ENCODE peak calls at places on chromosomes 1 and 21, in nine cellular contexts. One of them, this sample, is unnamed.

GRCh38 chr1:29253180-29253579 is 16.9 kb downstream of the PTPRU start:
- DNase-seq in H1: no peak
- DNase-seq in SK-N-SH: no peak
- DNase-seq in sigmoid colon: no peak
- DNase-seq in endothelial cell of umbilical vein: no peak
- DNase-seq in upper lobe of left lung: no peak
- DNase-seq in prostate gland: no peak
- DNase-seq in GM23338: no peak
- DNase-seq in transverse colon: no peak
- DNase-seq in this sample: no peak

GRCh38 chr1:114208659-114209215 is 55.1 kb upstream of the SYT6 start:
- DNase-seq in transverse colon: no peak
- DNase-seq in H1: no peak
- DNase-seq in endothelial cell of umbilical vein: no peak
- DNase-seq in sigmoid colon: no peak
- DNase-seq in GM23338: no peak
- DNase-seq in upper lobe of left lung: no peak
- DNase-seq in prostate gland: no peak
- DNase-seq in SK-N-SH: peak; percentile 30
- DNase-seq in this sample: no peak

GRCh38 chr1:183235503-183235902 is 49.4 kb downstream of the LAMC2 start:
- DNase-seq in upper lobe of left lung: no peak
- DNase-seq in transverse colon: no peak
- DNase-seq in H1: no peak
- DNase-seq in SK-N-SH: no peak
- DNase-seq in GM23338: no peak
- DNase-seq in sigmoid colon: no peak
- DNase-seq in endothelial cell of umbilical vein: no peak
- DNase-seq in prostate gland: no peak
- DNase-seq in this sample: no peak

GRCh38 chr1:38029725-38030511 is 16.7 kb downstream of the POU3F1 start:
- DNase-seq in prostate gland: no peak
- DNase-seq in upper lobe of left lung: no peak
- DNase-seq in H1: no peak
- DNase-seq in SK-N-SH: peak; percentile 62
- DNase-seq in endothelial cell of umbilical vein: peak; percentile 79
- DNase-seq in transverse colon: peak; percentile 21
- DNase-seq in GM23338: peak; percentile 53
- DNase-seq in sigmoid colon: peak; percentile 68
- DNase-seq in this sample: no peak

GRCh38 chr1:111481387-111482221 is 7.8 kb downstream of the C1orf162 start:
- DNase-seq in sigmoid colon: peak; percentile 91
- DNase-seq in transverse colon: peak; percentile 79
- DNase-seq in SK-N-SH: peak; percentile 62
- DNase-seq in upper lobe of left lung: peak; percentile 77
- DNase-seq in endothelial cell of umbilical vein: peak; percentile 62
- DNase-seq in prostate gland: peak; percentile 62
- DNase-seq in GM23338: peak; percentile 84
- DNase-seq in H1: peak; percentile 43
- DNase-seq in this sample: peak; percentile 77

GRCh38 chr1:171884475-171884874 is 43.2 kb downstream of the DNM3 start:
- DNase-seq in GM23338: no peak
- DNase-seq in prostate gland: no peak
- DNase-seq in SK-N-SH: no peak
- DNase-seq in endothelial cell of umbilical vein: no peak
- DNase-seq in H1: no peak
- DNase-seq in sigmoid colon: no peak
- DNase-seq in transverse colon: no peak
- DNase-seq in upper lobe of left lung: no peak
- DNase-seq in this sample: no peak

GRCh38 chr1:62395291-62395690 is 41.6 kb upstream of the USP1 start:
- DNase-seq in prostate gland: no peak
- DNase-seq in H1: no peak
- DNase-seq in endothelial cell of umbilical vein: no peak
- DNase-seq in GM23338: no peak
- DNase-seq in transverse colon: no peak
- DNase-seq in SK-N-SH: no peak
- DNase-seq in sigmoid colon: no peak
- DNase-seq in upper lobe of left lung: no peak
- DNase-seq in this sample: no peak

GRCh38 chr21:43209575-43210453 is 41.0 kb downstream of the CRYAA start:
- DNase-seq in transverse colon: no peak
- DNase-seq in H1: no peak
- DNase-seq in sigmoid colon: peak; percentile 48
- DNase-seq in prostate gland: peak; percentile 3
- DNase-seq in GM23338: no peak
- DNase-seq in upper lobe of left lung: peak; percentile 70
- DNase-seq in endothelial cell of umbilical vein: no peak
- DNase-seq in SK-N-SH: peak; percentile 23
- DNase-seq in this sample: no peak

GRCh38 chr1:103058393-103058792 is 49.9 kb downstream of the COL11A1 start:
- DNase-seq in transverse colon: no peak
- DNase-seq in upper lobe of left lung: no peak
- DNase-seq in GM23338: no peak
- DNase-seq in prostate gland: no peak
- DNase-seq in endothelial cell of umbilical vein: no peak
- DNase-seq in SK-N-SH: no peak
- DNase-seq in H1: no peak
- DNase-seq in sigmoid colon: no peak
- DNase-seq in this sample: no peak
- H3K4me1 ChIP-seq in transverse colon: no peaks in the 10 kb centered on the region
- H3K4me1 ChIP-seq in upper lobe of left lung: no peaks in the 10 kb centered on the region
- H3K4me1 ChIP-seq in GM23338: no peaks in the 10 kb centered on the region
- H3K4me1 ChIP-seq in prostate gland: no peaks in the 10 kb centered on the region
- H3K4me1 ChIP-seq in endothelial cell of umbilical vein: no peaks in the 10 kb centered on the region
- H3K4me1 ChIP-seq in SK-N-SH: no peaks in the 10 kb centered on the region
- H3K4me1 ChIP-seq in H1: no peaks in the 10 kb centered on the region
- H3K4me1 ChIP-seq in sigmoid colon: no peaks in the 10 kb centered on the region
- H3K4me1 ChIP-seq in this sample: no peaks in the 10 kb centered on the region

GRCh38 chr1:87800006-87800405 is 471.3 kb downstream of the LMO4 start:
- DNase-seq in prostate gland: no peak
- DNase-seq in sigmoid colon: no peak
- DNase-seq in GM23338: no peak
- DNase-seq in transverse colon: no peak
- DNase-seq in H1: no peak
- DNase-seq in SK-N-SH: no peak
- DNase-seq in endothelial cell of umbilical vein: no peak
- DNase-seq in upper lobe of left lung: no peak
- DNase-seq in this sample: no peak

GRCh38 chr1:87799451-87799850 is 470.8 kb downstream of the LMO4 start:
- DNase-seq in prostate gland: no peak
- DNase-seq in H1: no peak
- DNase-seq in upper lobe of left lung: no peak
- DNase-seq in sigmoid colon: no peak
- DNase-seq in endothelial cell of umbilical vein: no peak
- DNase-seq in SK-N-SH: no peak
- DNase-seq in transverse colon: no peak
- DNase-seq in GM23338: no peak
- DNase-seq in this sample: no peak

GRCh38 chr1:87795615-87796337 is 467.1 kb downstream of the LMO4 start:
- DNase-seq in SK-N-SH: no peak
- DNase-seq in upper lobe of left lung: no peak
- DNase-seq in H1: no peak
- DNase-seq in transverse colon: no peak
- DNase-seq in sigmoid colon: no peak
- DNase-seq in prostate gland: no peak
- DNase-seq in endothelial cell of umbilical vein: no peak
- DNase-seq in GM23338: no peak
- DNase-seq in this sample: no peak

GRCh38 chr1:87794788-87795614 is 466.3 kb downstream of the LMO4 start:
- DNase-seq in transverse colon: no peak
- DNase-seq in upper lobe of left lung: no peak
- DNase-seq in endothelial cell of umbilical vein: peak; percentile 62
- DNase-seq in H1: no peak
- DNase-seq in GM23338: no peak
- DNase-seq in SK-N-SH: no peak
- DNase-seq in prostate gland: no peak
- DNase-seq in sigmoid colon: no peak
- DNase-seq in this sample: no peak

DNA sequence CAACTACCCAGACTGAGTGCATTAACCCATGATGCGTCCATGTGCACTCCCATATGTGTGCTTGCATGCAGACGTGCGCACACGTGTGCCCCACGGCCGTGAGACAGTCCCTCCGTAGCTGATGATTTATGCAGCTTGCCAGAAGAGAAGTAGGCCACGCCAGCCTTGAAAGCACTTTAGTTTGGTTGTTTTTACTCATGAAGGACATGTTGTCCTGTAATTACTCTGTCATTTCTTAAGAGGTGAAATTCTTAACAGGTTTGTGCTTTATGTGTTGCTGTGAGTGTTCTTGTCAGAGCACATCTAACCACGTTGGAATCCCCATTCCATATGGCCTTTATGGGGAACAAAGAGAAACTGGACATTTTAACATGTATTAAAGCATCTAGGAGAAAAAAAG is 467.8 kb downstream of the LMO4 start:
- DNase-seq in transverse colon: no peak
- DNase-seq in endothelial cell of umbilical vein: no peak
- DNase-seq in prostate gland: no peak
- DNase-seq in H1: no peak
- DNase-seq in GM23338: no peak
- DNase-seq in upper lobe of left lung: peak; percentile 18
- DNase-seq in SK-N-SH: no peak
- DNase-seq in sigmoid colon: no peak
- DNase-seq in this sample: no peak
- TF ChIP-seq POLR2AphosphoS5 in transverse colon: no peak
- TF ChIP-seq POLR2AphosphoS5 in endothelial cell of umbilical vein: no peak
- TF ChIP-seq POLR2AphosphoS5 in prostate gland: no peak
- TF ChIP-seq POLR2AphosphoS5 in H1: no peak
- TF ChIP-seq POLR2AphosphoS5 in GM23338: no peak
- TF ChIP-seq POLR2AphosphoS5 in upper lobe of left lung: no peak
- TF ChIP-seq POLR2AphosphoS5 in SK-N-SH: no peak
- TF ChIP-seq POLR2AphosphoS5 in sigmoid colon: no peak
- TF ChIP-seq POLR2AphosphoS5 in this sample: no peak

DNA sequence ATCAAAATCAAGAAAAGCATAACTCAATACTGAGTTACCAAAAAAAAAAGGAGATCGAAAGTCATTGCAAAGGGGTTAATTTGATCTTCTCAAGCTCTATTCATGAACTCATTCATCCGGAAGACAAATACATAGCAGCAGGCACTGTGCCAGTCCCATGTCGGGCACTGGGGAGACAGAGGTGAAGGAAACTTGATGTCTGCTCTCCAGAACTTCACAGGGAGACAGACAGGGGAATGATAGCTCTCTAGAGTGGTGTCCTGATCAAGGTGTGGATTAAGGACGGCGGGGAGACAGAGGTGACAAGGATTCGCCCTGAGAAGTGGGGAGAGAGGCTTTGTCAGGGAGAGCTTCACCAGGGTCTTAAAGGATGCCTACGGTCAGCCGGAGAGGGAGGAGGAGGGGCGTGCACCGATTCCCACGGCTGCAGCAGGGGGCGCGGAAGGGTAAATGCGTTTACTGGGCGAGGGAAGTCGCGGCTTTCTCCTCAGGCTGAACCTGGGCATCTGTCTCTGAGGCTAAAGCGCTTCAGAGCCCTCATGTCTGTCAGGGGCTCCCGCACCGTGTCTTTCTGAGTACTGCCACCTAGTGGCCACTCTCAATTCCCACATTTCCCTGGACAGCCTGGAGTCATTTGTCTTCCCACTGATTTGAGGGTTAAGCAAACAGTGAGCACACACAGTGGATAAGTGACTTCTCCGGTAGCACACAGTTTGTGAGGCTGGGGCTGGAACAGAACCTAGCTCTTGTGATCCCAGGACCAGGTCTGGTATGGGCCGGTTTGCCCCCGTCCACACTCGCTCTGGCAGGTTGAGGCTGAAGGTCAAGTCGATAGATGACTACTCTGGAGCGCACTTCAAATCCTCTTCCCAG is 152.8 kb downstream of the TENT5C start:
- DNase-seq in prostate gland: peak; percentile 74
- DNase-seq in transverse colon: peak; percentile 78
- DNase-seq in H1: peak; percentile 85
- DNase-seq in sigmoid colon: peak; percentile 85
- DNase-seq in SK-N-SH: peak; percentile 78
- DNase-seq in endothelial cell of umbilical vein: peak; percentile 86
- DNase-seq in GM23338: peak; percentile 96
- DNase-seq in upper lobe of left lung: peak; percentile 75
- DNase-seq in this sample: peak; percentile 82
- H3K27ac ChIP-seq in prostate gland: no peak overlapping the region
- H3K27ac ChIP-seq in transverse colon: peak overlapping the region; percentile 13
- H3K27ac ChIP-seq in H1: no peak overlapping the region
- H3K27ac ChIP-seq in sigmoid colon: no peak overlapping the region
- H3K27ac ChIP-seq in SK-N-SH: no peak overlapping the region
- H3K27ac ChIP-seq in endothelial cell of umbilical vein: no peak overlapping the region
- H3K27ac ChIP-seq in GM23338: no peak overlapping the region
- H3K27ac ChIP-seq in upper lobe of left lung: no peak overlapping the region
- H3K27ac ChIP-seq in this sample: no peak overlapping the region

GRCh38 chr1:153630384-153630783 is 2.1 kb downstream of the S100A1 start:
- DNase-seq in endothelial cell of umbilical vein: no peak
- DNase-seq in sigmoid colon: no peak
- DNase-seq in H1: no peak
- DNase-seq in upper lobe of left lung: no peak
- DNase-seq in GM23338: no peak
- DNase-seq in prostate gland: no peak
- DNase-seq in transverse colon: no peak
- DNase-seq in SK-N-SH: no peak
- DNase-seq in this sample: no peak

GRCh38 chr1:153633747-153634665 is at the start of gene CHTOP:
- DNase-seq in endothelial cell of umbilical vein: peak; percentile 100
- DNase-seq in SK-N-SH: peak; percentile 94
- DNase-seq in upper lobe of left lung: peak; percentile 97
- DNase-seq in H1: peak; percentile 98
- DNase-seq in transverse colon: peak; percentile 99
- DNase-seq in GM23338: peak; percentile 99
- DNase-seq in prostate gland: peak; percentile 98
- DNase-seq in sigmoid colon: peak; percentile 99
- DNase-seq in this sample: peak; percentile 99

GRCh38 chr1:153635872-153636271 is 2.0 kb downstream of the CHTOP start:
- DNase-seq in endothelial cell of umbilical vein: no peak
- DNase-seq in GM23338: no peak
- DNase-seq in transverse colon: no peak
- DNase-seq in prostate gland: no peak
- DNase-seq in H1: no peak
- DNase-seq in SK-N-SH: no peak
- DNase-seq in upper lobe of left lung: no peak
- DNase-seq in sigmoid colon: no peak
- DNase-seq in this sample: no peak

GRCh38 chr1:153631047-153632022 is 2.5 kb upstream of the CHTOP start:
- DNase-seq in endothelial cell of umbilical vein: no peak
- DNase-seq in H1: no peak
- DNase-seq in transverse colon: no peak
- DNase-seq in SK-N-SH: no peak
- DNase-seq in upper lobe of left lung: no peak
- DNase-seq in sigmoid colon: no peak
- DNase-seq in prostate gland: no peak
- DNase-seq in GM23338: no peak
- DNase-seq in this sample: no peak

DNA sequence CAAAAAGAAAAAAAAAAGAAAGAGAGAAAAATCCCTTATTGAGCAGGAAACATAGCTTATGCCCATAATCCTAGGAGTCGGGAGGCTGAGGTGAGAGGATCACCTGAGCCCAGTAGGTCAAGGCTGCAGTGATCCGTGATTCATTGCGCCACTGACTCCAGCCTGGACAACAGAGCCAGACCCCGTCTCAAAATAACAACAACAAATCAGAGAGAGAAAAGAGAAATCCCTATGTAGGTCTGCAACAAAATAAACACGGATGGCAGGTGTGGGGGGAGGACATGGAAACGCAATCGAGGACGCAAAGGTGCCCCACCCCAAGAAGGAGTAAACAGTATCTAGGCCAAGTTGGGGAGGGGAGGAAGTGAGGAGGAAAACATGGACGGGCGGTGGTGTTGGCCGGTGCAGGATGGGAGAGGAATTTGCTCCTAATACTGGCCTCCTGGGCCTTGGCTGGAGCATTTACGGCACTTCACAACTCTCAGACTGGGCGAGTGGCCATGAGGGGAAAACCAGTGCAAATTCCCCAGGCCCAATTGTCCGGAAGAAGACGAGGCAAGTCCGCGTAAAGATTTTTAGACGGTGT is 612 bp upstream of the CHTOP start:
- DNase-seq in sigmoid colon: no peak
- DNase-seq in upper lobe of left lung: no peak
- DNase-seq in transverse colon: peak; percentile 61
- DNase-seq in endothelial cell of umbilical vein: no peak
- DNase-seq in prostate gland: no peak
- DNase-seq in GM23338: no peak
- DNase-seq in H1: no peak
- DNase-seq in SK-N-SH: no peak
- DNase-seq in this sample: peak; percentile 50
- H3K4me1 ChIP-seq in sigmoid colon: peaks cover 27% of the 10 kb centered on the region
- H3K4me1 ChIP-seq in upper lobe of left lung: peaks cover 42% of the 10 kb centered on the region
- H3K4me1 ChIP-seq in transverse colon: peaks cover 20% of the 10 kb centered on the region
- H3K4me1 ChIP-seq in endothelial cell of umbilical vein: peaks cover 11% of the 10 kb centered on the region
- H3K4me1 ChIP-seq in prostate gland: no peaks in the 10 kb centered on the region
- H3K4me1 ChIP-seq in GM23338: peaks cover 12% of the 10 kb centered on the region
- H3K4me1 ChIP-seq in H1: peaks cover 6% of the 10 kb centered on the region
- H3K4me1 ChIP-seq in SK-N-SH: no peaks in the 10 kb centered on the region
- H3K4me1 ChIP-seq in this sample: peaks cover 48% of the 10 kb centered on the region

This sample was measured in stomach.